ENCODE peak calls at places on chromosomes 11 and 22, in six cellular contexts. Z, E, M, H, U and A are unnamed samples.

GRCh38 chr11:68950268-68950667 is 30.5 kb downstream of the MRGPRD start:
- DNase-seq in Z (no peak), E (no peak), M (no peak), H (no peak), U (no peak), A (peak; percentile 16)

GRCh38 chr11:125262825-125263218 is 98.3 kb downstream of the PKNOX2 start:
- DNase-seq in Z (no peak), E (no peak), M (no peak), H (peak; percentile 19), U (no peak), A (no peak)

GRCh38 chr22:17237031-17237668 is 17.9 kb upstream of the ADA2 start:
- DNase-seq in Z (no peak), E (no peak), M (no peak), H (no peak), U (no peak), A (no peak)

GRCh38 chr22:33971561-33971961 is 51.3 kb upstream of the LARGE1 start:
- DNase-seq in Z (peak; percentile 31), E (no peak), M (no peak), H (peak; percentile 47), U (no peak), A (no peak)

GRCh38 chr11:69683764-69684333 is 8.7 kb upstream of the LTO1 start:
- DNase-seq in Z (no peak), E (no peak), M (peak; percentile 38), H (no peak), U (no peak), A (no peak)

GRCh38 chr22:36470162-36470993 is 11.1 kb downstream of the TXN2 start:
- DNase-seq in Z (peak; percentile 54), E (peak; percentile 73), M (peak; percentile 95), H (peak; percentile 65), U (peak; percentile 84), A (peak; percentile 80)

GRCh38 chr11:33732176-33732575 is 4.0 kb downstream of the CD59 start:
- DNase-seq in Z (no peak), E (no peak), M (no peak), H (no peak), U (no peak), A (no peak)

GRCh38 chr11:62452261-62452660 is 33.4 kb downstream of the SCGB1A1 start:
- DNase-seq in Z (no peak), E (no peak), M (no peak), H (no peak), U (no peak), A (no peak)

GRCh38 chr11:2377511-2378443 is 667 bp downstream of the CD81 start:
- DNase-seq in Z (no peak), E (peak; percentile 31), M (peak; percentile 88), H (peak; percentile 72), U (peak; percentile 78), A (no peak)

GRCh38 chr11:45110562-45110961 is 35.9 kb upstream of the PRDM11 start:
- DNase-seq in Z (no peak), E (no peak), M (peak; percentile 76), H (no peak), U (no peak), A (no peak)

GRCh38 chr11:78995166-78995565 is 420.5 kb upstream of the NARS2 start:
- DNase-seq in Z (no peak), E (no peak), M (no peak), H (no peak), U (no peak), A (no peak)

GRCh38 chr22:32531228-32531627 is 56.6 kb downstream of the FBXO7 start:
- DNase-seq in Z (no peak), E (no peak), M (peak; percentile 68), H (no peak), U (no peak), A (no peak)

GRCh38 chr11:102780491-102780918 is at the start of gene MMP10:
- DNase-seq in Z (peak; percentile 55), E (no peak), M (no peak), H (no peak), U (no peak), A (peak; percentile 50)

GRCh38 chr22:19448076-19448607 is 631 bp upstream of the C22orf39 start:
- DNase-seq in Z (no peak), E (no peak), M (peak; percentile 72), H (no peak), U (no peak), A (no peak)

GRCh38 chr22:19430890-19431541 is 517 bp downstream of the HIRA start:
- DNase-seq in Z (no peak), E (no peak), M (no peak), H (no peak), U (peak; percentile 85), A (no peak)

GRCh38 chr11:71206186-71206585 is 46.2 kb downstream of the SHANK2 start:
- DNase-seq in Z (peak; percentile 38), E (no peak), M (peak; percentile 81), H (no peak), U (no peak), A (no peak)

GRCh38 chr22:43888740-43889139 is 3.1 kb downstream of the PNPLA5 start:
- DNase-seq in Z (no peak), E (no peak), M (no peak), H (no peak), U (no peak), A (no peak)

GRCh38 chr11:110070176-110070575 is 23.0 kb upstream of the ZC3H12C start:
- DNase-seq in Z (no peak), E (no peak), M (no peak), H (no peak), U (no peak), A (no peak)

DNA sequence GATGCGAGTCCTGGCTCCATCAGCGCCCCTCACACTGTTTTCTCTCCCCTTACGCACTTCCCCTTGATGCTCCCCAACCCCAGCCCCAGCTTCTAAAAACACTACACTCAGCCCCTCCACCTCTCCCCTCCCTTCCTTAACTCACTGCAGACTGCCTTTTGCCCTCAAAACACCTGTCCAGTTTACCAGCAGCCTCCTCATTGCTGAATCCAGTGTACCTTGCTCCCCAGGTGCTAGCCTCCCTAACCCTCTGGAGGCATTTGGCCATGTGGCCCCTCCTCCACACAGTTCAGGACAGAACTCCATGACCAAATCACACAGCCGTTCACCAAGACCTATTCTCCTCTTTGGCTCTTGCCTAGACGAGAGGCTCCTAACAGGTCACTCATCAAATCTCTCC is 2.8 kb upstream of the GALR3 start:
- DNase-seq in Z (no peak), E (no peak), M (no peak), H (no peak), U (no peak), A (no peak)
- H3K4me3 ChIP-seq in Z (no peak overlapping the region), E (no peak overlapping the region), M (no peak overlapping the region), H (no peak overlapping the region), U (no peak overlapping the region), A (no peak overlapping the region)

DNA sequence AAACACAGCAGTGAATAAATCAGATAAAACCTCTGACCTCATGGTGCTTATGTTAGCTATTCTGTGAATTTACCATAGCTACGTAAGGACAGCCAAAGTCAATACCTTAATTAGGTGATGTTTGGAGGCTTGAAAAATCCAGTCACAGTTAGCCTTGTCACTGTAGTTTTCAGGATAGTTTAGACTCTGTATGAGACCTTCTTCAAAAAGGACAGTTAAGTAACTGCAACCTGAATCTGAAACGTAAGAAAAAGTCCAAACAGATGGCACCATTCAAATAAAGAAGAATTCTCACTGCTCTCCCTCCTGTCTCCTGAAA is 11.4 kb downstream of the OVCH2 start:
- DNase-seq in Z (no peak), E (no peak), M (no peak), H (no peak), U (no peak), A (no peak)
- TF ChIP-seq CTCF in Z (no peak), E (peak; percentile 8), M (no peak), H (no peak), U (no peak), A (no peak)

DNA sequence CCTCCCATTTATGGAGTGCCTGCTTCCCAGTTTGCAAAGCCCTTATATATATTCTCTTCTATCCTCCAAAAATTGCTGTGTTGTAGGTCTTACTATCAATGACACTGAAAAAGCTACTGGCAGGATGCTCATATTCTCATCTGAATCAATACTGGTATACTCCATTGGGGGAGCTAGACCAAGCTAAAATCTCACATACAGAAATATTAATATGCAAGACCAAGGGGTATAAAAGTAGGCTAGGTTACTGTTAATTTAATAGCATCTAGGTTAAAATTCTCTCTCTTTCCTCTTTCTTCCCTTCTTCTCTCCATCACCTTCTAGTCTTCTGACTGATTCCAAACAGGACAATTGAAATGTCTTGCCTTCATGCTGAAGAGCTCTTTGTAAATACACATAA is 17.1 kb upstream of the BDNF start:
- DNase-seq in Z (no peak), E (no peak), M (no peak), H (no peak), U (no peak), A (no peak)
- H3K4me3 ChIP-seq in Z (no peak overlapping the region), E (no peak overlapping the region), M (no peak overlapping the region), H (no peak overlapping the region), U (no peak overlapping the region), A (no peak overlapping the region)

DNA sequence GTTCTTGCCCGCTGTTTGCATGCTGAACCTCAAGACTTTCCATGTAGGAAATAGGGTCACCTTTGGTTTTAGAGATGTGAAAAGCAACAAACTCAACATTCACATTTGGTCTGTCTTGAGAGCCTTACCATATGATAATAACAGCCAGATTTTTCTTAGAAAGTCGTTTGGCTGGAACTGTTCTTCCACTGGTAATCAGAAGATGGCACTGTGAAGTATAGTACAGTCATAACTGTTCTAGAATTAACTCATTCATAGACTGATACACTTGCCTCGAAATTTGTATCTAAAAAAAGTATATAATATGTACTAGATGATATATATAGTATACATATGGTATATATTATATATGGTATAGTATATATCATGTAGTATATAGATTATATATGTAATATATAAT is 12.3 kb downstream of the LUZP2 start:
- DNase-seq in Z (no peak), E (no peak), M (no peak), H (no peak), U (no peak), A (no peak)
- TF ChIP-seq CTCF in Z (peak; percentile 27), E (no peak), M (no peak), H (no peak), U (no peak), A (no peak)

GRCh38 chr11:118609380-118610219 is 2.2 kb downstream of the PHLDB1 start:
- DNase-seq in Z (no peak), E (peak; percentile 11), M (peak; percentile 70), H (no peak), U (peak; percentile 57), A (no peak)
- H3K4me3 ChIP-seq in Z (peak overlapping the region; percentile 64), E (peak overlapping the region; percentile 61), M (peak overlapping the region; percentile 68), H (peak overlapping the region; percentile 77), U (no peak overlapping the region), A (peak overlapping the region; percentile 84)

GRCh38 chr11:60767388-60767811 is 10.7 kb downstream of the MS4A15 start:
- DNase-seq in Z (no peak), E (no peak), M (no peak), H (no peak), U (no peak), A (no peak)
- TF ChIP-seq CTCF in Z (peak; percentile 40), E (no peak), M (no peak), H (peak; percentile 13), U (no peak), A (peak; percentile 65)

GRCh38 chr22:23754220-23754919 is at the start of gene VPREB3:
- DNase-seq in Z (no peak), E (no peak), M (no peak), H (no peak), U (no peak), A (no peak)
- H3K4me3 ChIP-seq in Z (no peak within 1 kb of the TSS), E (no peak within 1 kb of the TSS), M (no peak within 1 kb of the TSS), H (peak within 1 kb of the TSS; percentile 31), U (no peak within 1 kb of the TSS), A (no peak within 1 kb of the TSS)

DNA sequence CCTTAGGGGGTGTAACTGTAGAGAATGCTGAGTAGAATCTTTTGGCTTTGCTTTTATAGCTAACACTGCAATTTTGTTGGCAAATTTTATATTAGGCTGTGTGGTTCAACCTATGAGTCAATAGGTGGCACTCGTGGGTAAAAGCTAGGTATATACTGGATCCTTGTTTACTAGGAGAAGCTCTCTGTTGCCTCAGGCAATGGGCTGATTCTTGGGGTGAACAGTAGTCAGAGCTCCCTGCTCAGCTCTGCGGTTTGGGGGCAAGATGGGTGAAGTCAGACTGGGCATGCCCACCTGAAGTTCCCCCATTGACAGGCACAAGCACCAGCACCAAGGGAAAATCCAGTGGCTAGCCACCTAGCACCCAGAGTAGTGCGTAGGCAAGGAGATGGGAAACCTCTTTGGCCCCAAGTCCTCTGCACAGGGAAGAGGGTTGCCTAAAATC is 238.7 kb downstream of the FAM181B start:
- DNase-seq in Z (no peak), E (no peak), M (no peak), H (no peak), U (no peak), A (no peak)
- TF ChIP-seq CTCF in Z (peak; percentile 45), E (no peak), M (no peak), H (no peak), U (no peak), A (no peak)